ENCODE peak calls at places on chromosome 3, in four cellular contexts. E is K562, B is WTC11, Y is HepG2. Q is an unnamed sample.

GRCh38 chr3:61828158-61828874 is 266.9 kb downstream of the PTPRG start:
- DNase-seq in E (no peak), B (no peak), Y (no peak), Q (no peak)

GRCh38 chr3:144018776-144019175 is 47.2 kb downstream of the DIPK2A start:
- DNase-seq in E (no peak), Y (no peak), B (no peak), Q (no peak)

GRCh38 chr3:49255112-49255511 is 21.9 kb downstream of the C3orf62 start:
- DNase-seq in E (no peak), B (no peak), Y (no peak), Q (no peak)

GRCh38 chr3:147493666-147494065 is 84.5 kb downstream of the ZIC1 start:
- DNase-seq in E (no peak), Y (no peak), B (no peak), Q (no peak)

GRCh38 chr3:52084954-52085730 is 28.8 kb upstream of the DUSP7 start:
- DNase-seq in Y (no peak), B (peak; percentile 46), E (no peak), Q (no peak)

GRCh38 chr3:67610458-67610857 is 44.0 kb downstream of the SUCLG2 start:
- DNase-seq in Y (peak; percentile 35), B (no peak), E (no peak), Q (peak; percentile 13)

GRCh38 chr3:43531835-43532234 is 90.0 kb downstream of the ANO10 start:
- DNase-seq in Y (peak; percentile 9), B (no peak), E (no peak), Q (peak; percentile 60)

GRCh38 chr3:166123576-166123975 is 286.4 kb upstream of the BCHE start:
- DNase-seq in B (no peak), E (no peak), Y (no peak), Q (no peak)

GRCh38 chr3:111864821-111865656 is 6.0 kb downstream of the PHLDB2 start:
- DNase-seq in E (no peak), B (no peak), Y (peak; percentile 9), Q (no peak)

GRCh38 chr3:27729748-27730611 is 7.9 kb upstream of the EOMES start:
- DNase-seq in Y (no peak), E (no peak), B (no peak), Q (no peak)

DNA sequence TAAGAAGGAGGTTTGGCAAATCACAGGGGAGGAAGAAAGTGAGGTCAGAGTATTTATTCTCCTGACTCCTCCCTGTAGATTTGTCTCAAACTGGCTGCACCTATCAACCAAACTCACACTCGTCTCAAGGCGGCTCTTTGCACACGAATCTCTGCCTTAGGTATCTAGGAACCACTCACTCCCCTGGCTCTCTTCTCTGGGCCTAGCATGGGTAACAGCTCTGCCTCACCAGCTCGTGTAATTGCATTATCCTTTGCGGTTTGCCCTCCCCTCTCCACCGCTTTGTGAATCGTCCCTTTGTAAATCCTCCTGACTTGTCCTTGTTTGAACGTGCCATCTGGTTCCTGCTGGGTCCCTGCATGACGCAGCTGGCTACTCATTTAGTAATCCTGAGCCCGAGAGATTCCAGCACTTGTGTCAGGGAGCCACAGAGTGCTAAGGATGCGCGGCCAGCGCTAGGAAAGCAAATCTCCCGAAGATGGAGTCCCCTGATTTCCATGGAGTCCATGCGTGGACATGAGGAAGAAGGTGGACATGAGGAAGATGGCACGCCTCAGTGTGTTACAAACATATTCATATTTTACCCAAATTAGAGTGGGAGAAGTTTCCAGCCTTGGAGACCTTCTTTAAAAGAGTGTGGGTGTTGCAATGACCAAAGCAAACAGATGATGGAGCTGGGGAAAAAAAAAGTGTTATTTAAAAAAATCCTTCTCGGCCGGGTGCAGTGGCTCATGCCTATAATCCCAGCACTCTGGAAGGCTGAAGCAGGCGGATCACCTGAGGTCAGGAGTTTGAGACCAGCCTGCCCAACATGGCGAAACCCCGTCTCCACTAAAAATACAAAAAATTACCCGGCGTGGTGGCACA is 26.7 kb downstream of the NRROS start:
- DNase-seq in E (no peak), Y (peak; percentile 91), B (peak; percentile 62), Q (peak; percentile 62)
- TF ChIP-seq NR3C1 in E (no peak), Y (no peak), B (peak; percentile 42), Q (no peak)

GRCh38 chr3:63762180-63762579 is 56.9 kb upstream of the C3orf49 start:
- DNase-seq in B (no peak), Y (no peak), E (no peak), Q (no peak)
- TF ChIP-seq CTCF in B (no peak), Y (no peak), E (no peak), Q (no peak)

GRCh38 chr3:69888040-69888945 is 111.2 kb upstream of the SAMMSON start:
- DNase-seq in Y (no peak), B (no peak), E (no peak), Q (no peak)

GRCh38 chr3:69888946-69889315 is 110.6 kb upstream of the SAMMSON start:
- DNase-seq in E (no peak), B (no peak), Y (no peak), Q (no peak)

GRCh38 chr3:69890691-69891090 is 108.8 kb upstream of the SAMMSON start:
- DNase-seq in Y (no peak), B (no peak), E (no peak), Q (no peak)

GRCh38 chr3:69892706-69893105 is 106.8 kb upstream of the SAMMSON start:
- DNase-seq in Y (no peak), B (no peak), E (no peak), Q (no peak)

GRCh38 chr3:69890094-69890493 is 109.4 kb upstream of the SAMMSON start:
- DNase-seq in Y (no peak), B (no peak), E (no peak), Q (no peak)
- TF ChIP-seq NR3C1 in Y (no peak), B (no peak), E (no peak), Q (no peak)

GRCh38 chr3:86109434-86109833 is 881.5 kb downstream of the VGLL3 start:
- DNase-seq in B (no peak), Y (no peak), E (no peak), Q (no peak)

DNA sequence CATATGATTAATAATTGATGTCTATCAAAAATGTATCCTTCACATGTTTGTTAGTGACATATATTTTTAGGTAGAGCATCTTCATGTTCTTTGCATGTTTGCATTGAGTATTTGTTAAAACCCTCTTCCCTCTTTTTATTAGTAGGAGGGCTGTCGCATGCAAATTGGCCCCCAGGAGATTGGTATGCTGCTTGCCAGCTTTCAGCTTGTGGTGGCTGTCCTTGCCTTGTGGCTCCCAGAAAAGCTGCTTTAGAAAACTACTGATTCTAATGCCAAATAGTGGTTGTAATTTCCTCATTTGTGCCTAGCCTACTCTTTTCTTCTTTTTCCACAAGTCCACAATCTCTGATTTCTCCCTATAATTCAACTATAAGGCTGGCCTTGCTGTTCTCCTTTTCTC is 886.8 kb downstream of the VGLL3 start:
- DNase-seq in Y (no peak), E (no peak), B (peak; percentile 21), Q (no peak)
- TF ChIP-seq CTCF in Y (no peak), E (no peak), B (no peak), Q (no peak)

GRCh38 chr3:96958856-96959255 is 144.5 kb downstream of the EPHA6 start:
- DNase-seq in B (no peak), Y (no peak), E (no peak), Q (no peak)

GRCh38 chr3:96961576-96961975 is 147.2 kb downstream of the EPHA6 start:
- DNase-seq in B (no peak), E (no peak), Y (no peak), Q (no peak)

GRCh38 chr3:96960661-96961330 is 146.4 kb downstream of the EPHA6 start:
- DNase-seq in Y (no peak), E (no peak), B (no peak), Q (no peak)

DNA sequence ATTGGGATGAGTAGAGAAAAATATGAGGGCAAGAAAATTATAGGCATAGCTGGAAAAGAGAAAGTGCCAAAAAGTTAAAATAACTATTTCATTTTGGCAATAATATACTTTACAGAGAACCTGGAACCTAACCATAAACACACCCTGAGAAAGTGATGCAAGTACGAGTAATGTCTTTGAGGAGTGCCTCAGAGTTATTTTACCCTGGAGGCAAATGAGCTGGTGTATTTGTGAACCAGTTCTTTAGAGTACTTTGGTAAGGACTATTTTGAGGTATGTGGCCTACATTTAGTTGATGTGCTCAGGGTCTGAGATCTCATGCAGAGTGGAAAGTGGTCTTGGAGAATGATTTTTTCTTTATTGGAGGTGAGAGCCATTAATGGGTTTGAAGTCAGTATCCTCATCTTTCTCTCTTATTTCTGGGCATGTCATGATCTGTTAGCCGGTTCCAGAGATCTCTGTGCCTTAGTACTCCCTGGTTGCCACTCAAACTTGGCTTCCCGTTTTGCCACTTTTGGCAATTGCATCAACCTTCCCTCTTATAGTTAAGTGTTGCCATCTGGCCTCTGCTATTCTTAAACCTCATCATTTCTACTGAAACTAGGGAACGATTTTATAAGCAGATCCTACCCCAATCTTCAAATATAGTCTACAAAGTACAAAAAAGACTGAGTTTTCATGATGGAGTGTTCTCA is 145.7 kb downstream of the EPHA6 start:
- DNase-seq in B (no peak), E (no peak), Y (no peak), Q (no peak)
- TF ChIP-seq NR3C1 in B (no peak), E (no peak), Y (no peak), Q (no peak)

GRCh38 chr3:158532099-158532734 is 38.8 kb upstream of the MLF1 start:
- DNase-seq in B (no peak), E (peak; percentile 8), Y (peak; percentile 44), Q (peak; percentile 23)
- TF ChIP-seq CTCF in B (no peak), E (peak; percentile 33), Y (peak; percentile 48), Q (peak; percentile 83)

GRCh38 chr3:177538743-177539730 is 341.8 kb upstream of the TBL1XR1 start:
- DNase-seq in B (no peak), Y (peak; percentile 16), E (no peak), Q (no peak)
- TF ChIP-seq NR3C1 in B (no peak), Y (no peak), E (no peak), Q (no peak)